ENCODE peak calls at places on chromosomes 1 and 21, in ten cellular contexts. Z, H, R, M, X, W, T, L, A and U are unnamed samples.

GRCh38 chr1:152654110-152654509 is 9.1 kb upstream of the LCE2D start:
- DNase-seq in A (no peak), H (peak), Z (no peak), R (peak), X (no peak), M (peak), W (no peak), L (peak), T (peak), U (peak)

GRCh38 chr1:178614286-178614685 is 101.4 kb downstream of the TEX35 start:
- DNase-seq in W (no peak), M (no peak), R (no peak), X (no peak), L (no peak), A (no peak), T (no peak), H (peak), Z (no peak), U (no peak)

GRCh38 chr1:12615916-12616708 is 1.9 kb downstream of the DHRS3 start:
- DNase-seq in L (peak), X (no peak), R (no peak), M (peak), W (peak), Z (no peak), A (no peak), T (no peak), H (no peak), U (no peak)

GRCh38 chr1:40782371-40782956 is 1.1 kb upstream of the KCNQ4 start:
- DNase-seq in L (peak), T (no peak), M (peak), H (no peak), Z (no peak), W (peak), A (no peak), R (no peak), X (no peak), U (no peak)

GRCh38 chr1:119327436-119328155 is 41.0 kb upstream of the HAO2 start:
- DNase-seq in A (peak), T (no peak), L (peak), M (peak), R (peak), H (peak), X (peak), W (peak), Z (no peak), U (peak)

GRCh38 chr1:43883321-43883720 is 50.3 kb upstream of the ARTN start:
- DNase-seq in M (no peak), W (no peak), R (no peak), L (no peak), H (no peak), Z (no peak), A (no peak), X (no peak), T (no peak), U (no peak)

GRCh38 chr1:15799928-15800835 is 7.3 kb downstream of the UQCRHL start:
- DNase-seq in M (peak), Z (no peak), W (peak), A (no peak), T (no peak), R (no peak), L (peak), X (peak), H (no peak), U (peak)

GRCh38 chr1:20150326-20150705 is 11.2 kb downstream of the PLA2G2F start:
- DNase-seq in M (no peak), Z (no peak), H (no peak), X (no peak), T (no peak), L (no peak), R (no peak), A (no peak), W (no peak), U (no peak)

GRCh38 chr1:93899543-93900207 is 9.6 kb downstream of the GCLM start:
- DNase-seq in H (no peak), L (no peak), M (no peak), X (no peak), A (no peak), Z (no peak), W (no peak), R (no peak), T (no peak), U (no peak)

DNA sequence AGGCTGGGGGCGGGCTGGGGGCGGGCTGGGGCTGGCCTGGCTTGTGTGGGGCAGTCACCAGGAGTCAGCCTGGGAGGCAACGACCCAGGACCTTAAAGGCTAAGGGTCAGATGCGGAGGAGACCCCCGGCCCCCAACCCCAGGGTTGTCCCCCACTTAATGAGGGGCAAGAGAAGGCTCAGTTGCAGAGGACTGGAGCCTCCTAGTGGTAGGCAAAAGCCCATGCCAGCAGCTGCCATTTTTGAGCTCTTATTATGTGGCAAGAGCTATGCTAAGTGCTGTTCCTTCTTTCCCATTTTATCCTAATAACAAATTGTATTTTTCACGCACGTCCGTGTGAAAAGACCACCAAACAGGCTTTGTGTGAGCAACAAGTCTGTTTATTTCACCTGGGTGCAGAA is 8.0 kb downstream of the KIAA1614 start:
- DNase-seq in M (no peak), R (no peak), W (no peak), L (no peak), T (no peak), Z (no peak), H (peak), A (no peak), X (no peak), U (no peak)
- TF ChIP-seq CTCF in M (no peak), R (peak), W (peak), L (peak), T (peak), Z (peak), H (peak), A (peak), X (peak), U (peak)

GRCh38 chr1:154171222-154171583 is 16.3 kb upstream of the NUP210L start:
- DNase-seq in H (no peak), R (no peak), T (no peak), Z (no peak), L (no peak), M (no peak), A (no peak), W (no peak), X (no peak), U (no peak)
- TF ChIP-seq CTCF in H (no peak), R (no peak), T (no peak), Z (no peak), L (no peak), M (no peak), A (no peak), W (no peak), X (no peak), U (no peak)

DNA sequence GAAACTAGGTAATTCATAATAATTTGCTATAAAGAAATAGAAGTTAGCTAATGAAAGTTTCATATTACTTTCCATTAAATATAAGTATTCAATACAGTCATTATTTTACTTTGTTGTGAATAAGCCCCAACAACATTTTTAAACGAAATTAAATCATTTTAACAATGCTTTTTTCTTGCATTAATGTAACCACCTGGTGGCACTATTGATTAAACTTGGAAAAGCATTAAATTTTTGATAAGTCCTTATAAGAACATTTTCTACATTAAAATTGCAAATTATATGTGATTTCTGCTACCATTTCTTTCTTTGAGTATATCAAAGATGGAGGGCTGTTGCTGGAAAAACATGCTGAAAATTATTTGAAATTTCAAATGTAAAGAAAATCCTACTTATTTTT is 918.8 kb upstream of the TMPRSS15 start:
- DNase-seq in W (no peak), R (no peak), X (no peak), Z (no peak), M (no peak), T (no peak), L (no peak), A (no peak), H (no peak), U (no peak)
- TF ChIP-seq CTCF in W (peak), R (no peak), X (no peak), Z (no peak), M (no peak), T (no peak), L (no peak), A (no peak), H (no peak), U (peak)

GRCh38 chr1:205672395-205672889 is 7.9 kb downstream of the SLC45A3 start:
- DNase-seq in Z (no peak), A (no peak), M (no peak), X (no peak), H (no peak), R (no peak), L (no peak), W (no peak), T (no peak), U (no peak)
- TF ChIP-seq CTCF in Z (no peak), A (no peak), M (no peak), X (no peak), H (no peak), R (no peak), L (no peak), W (no peak), T (no peak), U (no peak)

GRCh38 chr1:200732438-200732837 is 6.3 kb upstream of the CAMSAP2 start:
- DNase-seq in H (no peak), R (no peak), X (no peak), Z (no peak), L (no peak), T (no peak), W (no peak), M (no peak), A (no peak), U (no peak)

GRCh38 chr1:200724064-200724463 is 14.6 kb upstream of the CAMSAP2 start:
- DNase-seq in Z (no peak), M (no peak), A (no peak), H (no peak), T (no peak), L (no peak), R (no peak), X (no peak), W (peak), U (no peak)

GRCh38 chr1:200731654-200732332 is 6.9 kb upstream of the CAMSAP2 start:
- DNase-seq in R (no peak), M (no peak), X (no peak), H (peak), T (no peak), A (no peak), L (no peak), Z (no peak), W (no peak), U (no peak)

GRCh38 chr1:200729863-200730262 is 8.8 kb upstream of the CAMSAP2 start:
- DNase-seq in Z (no peak), M (no peak), W (no peak), L (no peak), R (no peak), X (no peak), A (no peak), H (no peak), T (no peak), U (no peak)

GRCh38 chr1:200727257-200727656 is 11.4 kb upstream of the CAMSAP2 start:
- DNase-seq in X (no peak), M (no peak), W (no peak), Z (no peak), T (no peak), L (no peak), R (no peak), A (no peak), H (no peak), U (no peak)
- TF ChIP-seq CTCF in X (no peak), M (no peak), W (no peak), Z (no peak), T (no peak), L (no peak), R (no peak), A (no peak), H (no peak), U (no peak)

DNA sequence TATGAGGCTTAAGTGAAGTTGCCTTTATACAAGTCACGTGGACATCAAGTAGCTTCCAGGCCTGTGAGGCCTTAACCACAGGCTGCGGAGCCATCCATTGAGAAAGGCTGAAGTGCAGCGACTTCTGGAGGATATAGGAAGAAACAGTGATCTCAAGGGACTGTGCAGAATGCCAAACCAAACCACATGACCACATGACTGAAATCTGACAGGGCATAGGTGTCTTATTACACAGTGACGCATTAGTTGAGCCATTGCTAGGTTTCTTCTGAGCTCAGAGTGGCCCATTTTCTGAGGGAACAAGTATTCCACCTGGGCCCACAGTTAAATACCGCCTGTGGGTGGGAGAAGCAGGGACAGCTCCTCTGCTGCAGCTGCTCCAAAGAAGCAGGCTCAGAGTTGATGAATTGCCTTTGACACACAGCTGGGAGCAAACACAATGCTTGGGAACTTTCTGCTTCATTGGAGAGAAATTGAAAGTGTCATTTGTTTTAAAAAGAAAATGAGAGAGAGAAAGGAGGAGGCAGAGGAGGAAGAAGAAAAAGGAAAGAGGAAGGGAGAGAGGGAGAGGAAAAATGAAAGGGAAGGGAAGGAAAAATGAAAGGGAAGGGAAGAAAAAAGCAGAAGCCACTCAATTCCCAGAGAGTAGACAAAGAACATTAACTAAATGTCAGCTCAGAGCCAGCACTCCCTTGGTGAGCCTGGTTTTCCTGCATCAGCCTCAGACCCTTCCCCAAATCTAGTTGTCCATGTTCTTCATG is 94.4 kb downstream of the COLGALT2 start:
- DNase-seq in H (peak), R (peak), X (peak), L (peak), T (peak), W (peak), M (peak), A (peak), Z (no peak), U (no peak)
- TF ChIP-seq CTCF in H (no peak), R (no peak), X (peak), L (no peak), T (peak), W (peak), M (no peak), A (peak), Z (no peak), U (no peak)

GRCh38 chr1:42657981-42658879 is at the start of gene PPIH:
- DNase-seq in Z (peak), H (peak), A (peak), T (peak), L (peak), X (peak), M (peak), R (peak), W (peak), U (peak)
- TF ChIP-seq CTCF in Z (peak), H (peak), A (no peak), T (peak), L (peak), X (no peak), M (peak), R (no peak), W (no peak), U (no peak)

GRCh38 chr1:108561731-108562326 is 1.9 kb downstream of the EEIG2 start:
- DNase-seq in A (no peak), X (no peak), T (no peak), M (peak), L (peak), H (peak), Z (peak), R (peak), W (peak), U (peak)
- TF ChIP-seq CTCF in A (peak), X (peak), T (peak), M (peak), L (peak), H (peak), Z (peak), R (peak), W (peak), U (peak)

GRCh38 chr1:2133039-2133878 is 61.3 kb downstream of the FAAP20 start:
- DNase-seq in X (peak), H (peak), Z (peak), R (peak), T (peak), W (peak), L (peak), A (peak), M (no peak), U (peak)

GRCh38 chr1:2130871-2131289 is 63.7 kb downstream of the FAAP20 start:
- DNase-seq in T (no peak), W (no peak), A (no peak), Z (no peak), R (no peak), L (no peak), X (no peak), M (no peak), H (no peak), U (no peak)

GRCh38 chr1:2134232-2134603 is 60.4 kb downstream of the FAAP20 start:
- DNase-seq in R (no peak), M (no peak), X (no peak), T (no peak), W (no peak), A (no peak), L (no peak), H (no peak), Z (no peak), U (no peak)

GRCh38 chr1:2133879-2134215 is 60.7 kb downstream of the FAAP20 start:
- DNase-seq in M (no peak), X (no peak), H (no peak), R (no peak), A (no peak), T (no peak), L (no peak), W (no peak), Z (no peak), U (no peak)

DNA sequence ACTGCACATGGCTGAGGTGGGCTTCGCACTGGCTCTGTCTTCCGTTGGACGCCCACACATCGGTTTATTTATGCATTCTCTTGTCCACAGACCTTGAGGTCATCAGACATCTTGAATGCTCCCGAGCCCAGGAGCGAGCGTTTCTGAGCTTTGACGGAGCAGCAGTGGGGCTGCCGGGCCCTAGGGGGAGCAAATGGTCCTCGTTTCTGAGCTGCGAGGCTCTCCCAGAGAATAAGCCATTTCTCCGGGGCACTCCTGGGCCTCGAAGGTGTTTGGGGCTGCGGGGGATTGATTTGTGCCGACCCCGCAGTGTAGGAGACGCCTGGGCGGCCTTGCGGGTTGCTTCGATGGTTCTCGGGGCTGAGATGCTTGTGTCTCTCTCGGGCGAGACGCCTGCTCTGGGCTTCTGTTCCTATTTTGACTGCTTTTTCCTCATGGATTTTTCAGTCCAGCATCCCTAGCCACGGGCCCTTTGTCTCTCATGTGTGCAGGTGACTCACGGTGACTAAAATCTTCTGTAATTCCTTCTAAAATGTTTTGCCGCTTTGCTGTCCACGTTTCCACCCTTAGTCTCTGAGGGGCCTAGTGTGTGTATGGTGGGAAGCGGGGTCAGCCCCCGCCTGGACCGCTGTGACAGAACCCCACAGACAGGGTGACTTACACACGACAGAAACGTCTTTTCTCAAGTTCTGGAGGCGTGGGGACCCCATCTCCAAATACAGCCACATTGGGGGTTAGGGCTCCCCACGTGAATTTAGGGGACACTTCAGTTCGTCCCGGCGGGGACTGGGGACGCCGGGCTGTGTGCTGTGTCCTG is 62.1 kb downstream of the FAAP20 start:
- DNase-seq in A (no peak), W (peak), H (no peak), L (peak), M (no peak), T (no peak), X (no peak), R (no peak), Z (no peak), U (peak)
- TF ChIP-seq CTCF in A (peak), W (peak), H (no peak), L (peak), M (no peak), T (peak), X (peak), R (no peak), Z (peak), U (peak)